ENCODE peak calls at places on chromosomes 16 and 17, in ten cellular contexts. I, T, F, A, H, Z, C, S, W and E are unnamed samples.
A peak's percentile ranks its signal among the peaks of the same experiment; 100 is the strongest.

GRCh38 chr17:7295230-7296180 is 1.1 kb upstream of the YBX2 start:
- DNase-seq in I (no peak), T (no peak), F (peak; percentile 49), A (no peak), H (no peak), Z (no peak), C (no peak), S (no peak), W (no peak), E (no peak)

GRCh38 chr17:21275047-21275578 is 9.4 kb upstream of the MAP2K3 start:
- DNase-seq in I (no peak), T (no peak), F (peak; percentile 30), A (no peak), H (no peak), Z (peak; percentile 22), C (peak; percentile 34), S (no peak), W (no peak), E (no peak)

GRCh38 chr17:64203630-64204029 is 59.4 kb downstream of the TEX2 start:
- DNase-seq in I (no peak), T (peak; percentile 29), F (no peak), A (no peak), H (no peak), Z (no peak), C (no peak), S (no peak), W (no peak), E (no peak)

GRCh38 chr16:50838165-50838564 is 96.3 kb downstream of the CYLD start:
- DNase-seq in I (no peak), T (peak; percentile 56), F (no peak), A (no peak), H (no peak), Z (no peak), C (no peak), S (no peak), W (no peak), E (no peak)

GRCh38 chr16:71499775-71500364 is 10.7 kb upstream of the ZNF19 start:
- DNase-seq in I (peak; percentile 60), T (peak; percentile 57), F (peak; percentile 72), A (no peak), H (peak; percentile 8), Z (peak; percentile 63), C (peak; percentile 49), S (peak; percentile 53), W (peak; percentile 56), E (no peak)

GRCh38 chr17:32878211-32878610 is 1.3 kb upstream of the MYO1D start:
- DNase-seq in I (no peak), T (peak; percentile 92), F (no peak), A (peak; percentile 53), H (no peak), Z (no peak), C (peak; percentile 36), S (no peak), W (no peak), E (no peak)

GRCh38 chr16:30051518-30051917 is 14.0 kb upstream of the ALDOA start:
- DNase-seq in I (no peak), T (no peak), F (no peak), A (no peak), H (no peak), Z (no peak), C (peak; percentile 58), S (no peak), W (peak; percentile 34), E (no peak)

GRCh38 chr17:65046236-65046635 is 10.3 kb downstream of the GNA13 start:
- DNase-seq in I (no peak), T (no peak), F (no peak), A (no peak), H (no peak), Z (no peak), C (no peak), S (no peak), W (no peak), E (no peak)

GRCh38 chr17:32258383-32259121 is 7.1 kb upstream of the RHBDL3 start:
- DNase-seq in I (no peak), T (no peak), F (peak; percentile 37), A (no peak), H (no peak), Z (no peak), C (no peak), S (no peak), W (no peak), E (no peak)

GRCh38 chr16:87713469-87714229 is 52.1 kb downstream of the KLHDC4 start:
- DNase-seq in I (no peak), T (no peak), F (no peak), A (no peak), H (peak; percentile 30), Z (no peak), C (no peak), S (no peak), W (no peak), E (no peak)

GRCh38 chr16:72554935-72555334 is 383.0 kb upstream of the PMFBP1 start:
- DNase-seq in I (no peak), T (no peak), F (no peak), A (no peak), H (no peak), Z (no peak), C (peak; percentile 19), S (no peak), W (no peak), E (no peak)

GRCh38 chr16:14378684-14379467 is 251.2 kb downstream of the PARN start:
- DNase-seq in I (no peak), T (no peak), F (no peak), A (no peak), H (no peak), Z (no peak), C (peak; percentile 24), S (no peak), W (peak; percentile 83), E (no peak)

GRCh38 chr17:45322168-45322567 is 5.3 kb upstream of the MAP3K14 start:
- DNase-seq in I (no peak), T (peak; percentile 42), F (no peak), A (no peak), H (no peak), Z (no peak), C (no peak), S (no peak), W (no peak), E (no peak)

GRCh38 chr17:43094129-43094834 is 30.9 kb downstream of the BRCA1 start:
- DNase-seq in I (no peak), T (no peak), F (no peak), A (peak; percentile 9), H (no peak), Z (no peak), C (peak; percentile 50), S (no peak), W (no peak), E (no peak)

GRCh38 chr17:285751-286422 is 66.7 kb downstream of the RPH3AL start:
- DNase-seq in I (no peak), T (no peak), F (no peak), A (no peak), H (no peak), Z (no peak), C (no peak), S (no peak), W (peak; percentile 23), E (no peak)

GRCh38 chr17:65156185-65156834 is 19.1 kb downstream of the RGS9 start:
- DNase-seq in I (no peak), T (no peak), F (no peak), A (no peak), H (no peak), Z (no peak), C (no peak), S (no peak), W (no peak), E (no peak)

GRCh38 chr17:20046629-20047028 is 37.5 kb downstream of the SPECC1 start:
- DNase-seq in I (no peak), T (no peak), F (no peak), A (no peak), H (no peak), Z (no peak), C (no peak), S (no peak), W (no peak), E (no peak)

GRCh38 chr16:15737140-15737644 is 87.1 kb downstream of the NDE1 start:
- DNase-seq in I (no peak), T (no peak), F (no peak), A (no peak), H (no peak), Z (no peak), C (no peak), S (no peak), W (no peak), E (no peak)

GRCh38 chr17:59668816-59669215 is 38.4 kb downstream of the PTRH2 start:
- DNase-seq in I (no peak), T (no peak), F (no peak), A (no peak), H (no peak), Z (no peak), C (peak; percentile 93), S (no peak), W (no peak), E (no peak)

GRCh38 chr16:19393226-19394074 is 24.2 kb upstream of the TMC5 start:
- DNase-seq in I (no peak), T (no peak), F (peak; percentile 55), A (no peak), H (no peak), Z (peak; percentile 79), C (peak; percentile 18), S (no peak), W (peak; percentile 99), E (no peak)

GRCh38 chr16:69481901-69482341 is 57.5 kb downstream of the CYB5B start:
- DNase-seq in I (no peak), T (peak; percentile 90), F (no peak), A (peak; percentile 49), H (no peak), Z (no peak), C (no peak), S (no peak), W (no peak), E (peak; percentile 92)

GRCh38 chr17:36092228-36092627 is 2.3 kb upstream of the CCL3 start:
- DNase-seq in I (no peak), T (no peak), F (no peak), A (no peak), H (no peak), Z (no peak), C (no peak), S (no peak), W (no peak), E (no peak)

GRCh38 chr17:80742091-80742490 is 197.5 kb downstream of the RPTOR start:
- DNase-seq in I (no peak), T (no peak), F (no peak), A (no peak), H (no peak), Z (no peak), C (no peak), S (no peak), W (no peak), E (no peak)

GRCh38 chr17:5706835-5707234 is 122.5 kb upstream of the NLRP1 start:
- DNase-seq in I (peak; percentile 52), T (peak; percentile 77), F (peak; percentile 83), A (no peak), H (peak; percentile 45), Z (peak; percentile 70), C (peak; percentile 57), S (peak; percentile 79), W (no peak), E (peak; percentile 34)

GRCh38 chr17:4901648-4902344 is 1.1 kb downstream of the CHRNE start:
- DNase-seq in I (no peak), T (peak; percentile 35), F (no peak), A (no peak), H (no peak), Z (no peak), C (no peak), S (no peak), W (no peak), E (peak; percentile 61)

GRCh38 chr17:31931781-31932180 is 5.0 kb upstream of the SUZ12 start:
- DNase-seq in I (no peak), T (no peak), F (no peak), A (no peak), H (no peak), Z (no peak), C (no peak), S (no peak), W (no peak), E (no peak)

GRCh38 chr17:17745476-17746455 is 64.5 kb downstream of the RAI1 start:
- DNase-seq in I (no peak), T (no peak), F (no peak), A (no peak), H (no peak), Z (no peak), C (peak; percentile 29), S (no peak), W (no peak), E (no peak)